ENCODE peak calls at places on chromosomes 12 and 14, in ten cellular contexts. One of them, this sample, is unnamed.
A peak's percentile ranks its signal among the peaks of the same experiment; 100 is the strongest.

GRCh38 chr12:6332459-6332858 is 9.4 kb downstream of the TNFRSF1A start:
- DNase-seq in RWPE1: peak; percentile 83
- DNase-seq in lower lobe of right lung: no peak
- DNase-seq in activated naive CD8-positive, alpha-beta T cell treated with anti-CD3 and anti-CD28 coated beads for 36 hours: no peak
- DNase-seq in skeletal muscle cell: peak; percentile 85
- DNase-seq in GM03348: no peak
- DNase-seq in stimulated activated CD8-positive, alpha-beta memory T cell treated with anti-CD3 and anti-CD28 coated beads, Interleukin-4, amount 100 ng/mL, for 24 hours: no peak
- DNase-seq in AML-193: peak; percentile 26
- DNase-seq in ELF-1: no peak
- DNase-seq in ovary: no peak
- DNase-seq in this sample: no peak

GRCh38 chr12:11862794-11863193 is 207.9 kb upstream of the BCL2L14 start:
- DNase-seq in RWPE1: no peak
- DNase-seq in lower lobe of right lung: no peak
- DNase-seq in activated naive CD8-positive, alpha-beta T cell treated with anti-CD3 and anti-CD28 coated beads for 36 hours: no peak
- DNase-seq in skeletal muscle cell: no peak
- DNase-seq in GM03348: peak; percentile 50
- DNase-seq in stimulated activated CD8-positive, alpha-beta memory T cell treated with anti-CD3 and anti-CD28 coated beads, Interleukin-4, amount 100 ng/mL, for 24 hours: no peak
- DNase-seq in AML-193: no peak
- DNase-seq in ELF-1: no peak
- DNase-seq in ovary: no peak
- DNase-seq in this sample: no peak

GRCh38 chr12:65879878-65880277 is 55.6 kb downstream of the HMGA2 start:
- DNase-seq in RWPE1: no peak
- DNase-seq in lower lobe of right lung: no peak
- DNase-seq in activated naive CD8-positive, alpha-beta T cell treated with anti-CD3 and anti-CD28 coated beads for 36 hours: no peak
- DNase-seq in skeletal muscle cell: peak; percentile 83
- DNase-seq in GM03348: peak; percentile 79
- DNase-seq in stimulated activated CD8-positive, alpha-beta memory T cell treated with anti-CD3 and anti-CD28 coated beads, Interleukin-4, amount 100 ng/mL, for 24 hours: no peak
- DNase-seq in AML-193: no peak
- DNase-seq in ELF-1: no peak
- DNase-seq in ovary: no peak
- DNase-seq in this sample: no peak

GRCh38 chr14:64244279-64244678 is 49.9 kb downstream of the ESR2 start:
- DNase-seq in RWPE1: no peak
- DNase-seq in lower lobe of right lung: no peak
- DNase-seq in activated naive CD8-positive, alpha-beta T cell treated with anti-CD3 and anti-CD28 coated beads for 36 hours: no peak
- DNase-seq in skeletal muscle cell: no peak
- DNase-seq in GM03348: no peak
- DNase-seq in stimulated activated CD8-positive, alpha-beta memory T cell treated with anti-CD3 and anti-CD28 coated beads, Interleukin-4, amount 100 ng/mL, for 24 hours: no peak
- DNase-seq in AML-193: no peak
- DNase-seq in ELF-1: no peak
- DNase-seq in ovary: peak; percentile 61
- DNase-seq in this sample: peak; percentile 18

GRCh38 chr12:75636607-75637006 is 125.2 kb upstream of the KRR1 start:
- DNase-seq in RWPE1: no peak
- DNase-seq in lower lobe of right lung: no peak
- DNase-seq in activated naive CD8-positive, alpha-beta T cell treated with anti-CD3 and anti-CD28 coated beads for 36 hours: no peak
- DNase-seq in skeletal muscle cell: no peak
- DNase-seq in GM03348: no peak
- DNase-seq in stimulated activated CD8-positive, alpha-beta memory T cell treated with anti-CD3 and anti-CD28 coated beads, Interleukin-4, amount 100 ng/mL, for 24 hours: no peak
- DNase-seq in AML-193: no peak
- DNase-seq in ELF-1: no peak
- DNase-seq in ovary: no peak
- DNase-seq in this sample: no peak

GRCh38 chr12:18888062-18888461 is 150.1 kb downstream of the CAPZA3 start:
- DNase-seq in RWPE1: no peak
- DNase-seq in lower lobe of right lung: no peak
- DNase-seq in activated naive CD8-positive, alpha-beta T cell treated with anti-CD3 and anti-CD28 coated beads for 36 hours: no peak
- DNase-seq in skeletal muscle cell: no peak
- DNase-seq in GM03348: no peak
- DNase-seq in stimulated activated CD8-positive, alpha-beta memory T cell treated with anti-CD3 and anti-CD28 coated beads, Interleukin-4, amount 100 ng/mL, for 24 hours: no peak
- DNase-seq in AML-193: no peak
- DNase-seq in ELF-1: no peak
- DNase-seq in ovary: no peak
- DNase-seq in this sample: no peak

GRCh38 chr14:93857500-93857899 is 69.2 kb upstream of the PRIMA1 start:
- DNase-seq in RWPE1: no peak
- DNase-seq in lower lobe of right lung: no peak
- DNase-seq in activated naive CD8-positive, alpha-beta T cell treated with anti-CD3 and anti-CD28 coated beads for 36 hours: no peak
- DNase-seq in skeletal muscle cell: no peak
- DNase-seq in GM03348: no peak
- DNase-seq in stimulated activated CD8-positive, alpha-beta memory T cell treated with anti-CD3 and anti-CD28 coated beads, Interleukin-4, amount 100 ng/mL, for 24 hours: no peak
- DNase-seq in AML-193: no peak
- DNase-seq in ELF-1: peak; percentile 64
- DNase-seq in ovary: no peak
- DNase-seq in this sample: no peak

GRCh38 chr12:63151061-63151897 is at the start of gene AVPR1A:
- DNase-seq in RWPE1: no peak
- DNase-seq in lower lobe of right lung: no peak
- DNase-seq in activated naive CD8-positive, alpha-beta T cell treated with anti-CD3 and anti-CD28 coated beads for 36 hours: no peak
- DNase-seq in skeletal muscle cell: no peak
- DNase-seq in GM03348: peak; percentile 16
- DNase-seq in stimulated activated CD8-positive, alpha-beta memory T cell treated with anti-CD3 and anti-CD28 coated beads, Interleukin-4, amount 100 ng/mL, for 24 hours: no peak
- DNase-seq in AML-193: no peak
- DNase-seq in ELF-1: peak; percentile 20
- DNase-seq in ovary: no peak
- DNase-seq in this sample: peak; percentile 19

GRCh38 chr14:59852350-59852749 is 18.2 kb downstream of the RTN1 start:
- DNase-seq in RWPE1: no peak
- DNase-seq in lower lobe of right lung: no peak
- DNase-seq in activated naive CD8-positive, alpha-beta T cell treated with anti-CD3 and anti-CD28 coated beads for 36 hours: no peak
- DNase-seq in skeletal muscle cell: no peak
- DNase-seq in GM03348: no peak
- DNase-seq in stimulated activated CD8-positive, alpha-beta memory T cell treated with anti-CD3 and anti-CD28 coated beads, Interleukin-4, amount 100 ng/mL, for 24 hours: no peak
- DNase-seq in AML-193: no peak
- DNase-seq in ELF-1: no peak
- DNase-seq in ovary: no peak
- DNase-seq in this sample: no peak

GRCh38 chr12:122227341-122227740 is 1.5 kb upstream of the DIABLO start:
- DNase-seq in RWPE1: no peak
- DNase-seq in lower lobe of right lung: peak; percentile 52
- DNase-seq in activated naive CD8-positive, alpha-beta T cell treated with anti-CD3 and anti-CD28 coated beads for 36 hours: peak; percentile 55
- DNase-seq in skeletal muscle cell: no peak
- DNase-seq in GM03348: no peak
- DNase-seq in stimulated activated CD8-positive, alpha-beta memory T cell treated with anti-CD3 and anti-CD28 coated beads, Interleukin-4, amount 100 ng/mL, for 24 hours: peak; percentile 40
- DNase-seq in AML-193: no peak
- DNase-seq in ELF-1: no peak
- DNase-seq in ovary: peak; percentile 9
- DNase-seq in this sample: no peak

GRCh38 chr12:91690521-91690920 is 455.1 kb downstream of the BTG1 start:
- DNase-seq in RWPE1: no peak
- DNase-seq in lower lobe of right lung: no peak
- DNase-seq in activated naive CD8-positive, alpha-beta T cell treated with anti-CD3 and anti-CD28 coated beads for 36 hours: no peak
- DNase-seq in skeletal muscle cell: no peak
- DNase-seq in GM03348: no peak
- DNase-seq in stimulated activated CD8-positive, alpha-beta memory T cell treated with anti-CD3 and anti-CD28 coated beads, Interleukin-4, amount 100 ng/mL, for 24 hours: no peak
- DNase-seq in AML-193: no peak
- DNase-seq in ELF-1: no peak
- DNase-seq in ovary: no peak
- DNase-seq in this sample: no peak

GRCh38 chr12:81209001-81209400 is 131.1 kb downstream of the ACSS3 start:
- DNase-seq in RWPE1: no peak
- DNase-seq in lower lobe of right lung: no peak
- DNase-seq in activated naive CD8-positive, alpha-beta T cell treated with anti-CD3 and anti-CD28 coated beads for 36 hours: no peak
- DNase-seq in skeletal muscle cell: no peak
- DNase-seq in GM03348: peak; percentile 4
- DNase-seq in stimulated activated CD8-positive, alpha-beta memory T cell treated with anti-CD3 and anti-CD28 coated beads, Interleukin-4, amount 100 ng/mL, for 24 hours: no peak
- DNase-seq in AML-193: no peak
- DNase-seq in ELF-1: no peak
- DNase-seq in ovary: no peak
- DNase-seq in this sample: no peak

GRCh38 chr14:103316723-103317122 is 17.3 kb upstream of the EIF5 start:
- DNase-seq in RWPE1: no peak
- DNase-seq in lower lobe of right lung: no peak
- DNase-seq in activated naive CD8-positive, alpha-beta T cell treated with anti-CD3 and anti-CD28 coated beads for 36 hours: no peak
- DNase-seq in skeletal muscle cell: no peak
- DNase-seq in GM03348: no peak
- DNase-seq in stimulated activated CD8-positive, alpha-beta memory T cell treated with anti-CD3 and anti-CD28 coated beads, Interleukin-4, amount 100 ng/mL, for 24 hours: no peak
- DNase-seq in AML-193: no peak
- DNase-seq in ELF-1: no peak
- DNase-seq in ovary: no peak
- DNase-seq in this sample: no peak

This sample was measured in psoas muscle.